ENCODE peak calls at places on chromosomes 7 and 10, in seven cellular contexts. K is neuronal stem cell, E is IMR-90, Z is H9, Q is mesendoderm, Y is H1, T is trophoblast cell. A is an unnamed sample.

GRCh38 chr7:101172854-101173751 is 7.0 kb downstream of the NAT16 start:
- DNase-seq in K (no peak), E (peak; percentile 71), Z (peak; percentile 39), Q (peak; percentile 6), Y (peak; percentile 64), T (no peak), A (peak; percentile 57)

GRCh38 chr10:97888641-97889262 is 39.1 kb downstream of the GOLGA7B start:
- DNase-seq in K (no peak), E (peak; percentile 7), Z (peak; percentile 90), Q (peak; percentile 79), Y (no peak), T (peak; percentile 14), A (peak; percentile 19)

GRCh38 chr7:91661727-91662126 is 218.8 kb downstream of the MTERF1 start:
- DNase-seq in K (no peak), E (no peak), Z (no peak), Q (no peak), Y (no peak), T (no peak), A (no peak)

GRCh38 chr7:82229164-82229563 is 214.4 kb downstream of the CACNA2D1 start:
- DNase-seq in K (no peak), E (no peak), Z (no peak), Q (no peak), Y (no peak), T (no peak), A (peak; percentile 22)

GRCh38 chr7:148527717-148528168 is 62.8 kb upstream of the C7orf33 start:
- DNase-seq in K (peak; percentile 27), E (peak; percentile 71), Z (peak; percentile 89), Q (peak; percentile 98), Y (peak; percentile 88), T (peak; percentile 97), A (peak; percentile 81)

GRCh38 chr7:117068511-117069155 is 115.3 kb downstream of the ST7 start:
- DNase-seq in K (no peak), E (no peak), Z (no peak), Q (no peak), Y (no peak), T (no peak), A (no peak)

GRCh38 chr10:6411424-6411823 is 168.7 kb downstream of the PRKCQ start:
- DNase-seq in K (no peak), E (no peak), Z (no peak), Q (no peak), Y (no peak), T (peak; percentile 38), A (no peak)

GRCh38 chr10:17375936-17376584 is 78.3 kb downstream of the ST8SIA6 start:
- DNase-seq in K (no peak), E (peak; percentile 2), Z (peak; percentile 65), Q (peak; percentile 40), Y (peak; percentile 87), T (peak; percentile 49), A (peak; percentile 6)

GRCh38 chr7:102914585-102914984 is 1.8 kb downstream of the LRRC17 start:
- DNase-seq in K (no peak), E (peak; percentile 93), Z (peak; percentile 62), Q (peak; percentile 39), Y (no peak), T (no peak), A (no peak)

GRCh38 chr7:55592492-55592891 is 20.2 kb upstream of the VOPP1 start:
- DNase-seq in K (no peak), E (no peak), Z (no peak), Q (no peak), Y (no peak), T (no peak), A (no peak)

GRCh38 chr10:130804281-130804680 is 507.2 kb downstream of the TCERG1L start:
- DNase-seq in K (no peak), E (no peak), Z (peak; percentile 8), Q (no peak), Y (no peak), T (no peak), A (no peak)

GRCh38 chr10:122551450-122551849 is 9.1 kb upstream of the DMBT1 start:
- DNase-seq in K (no peak), E (no peak), Z (peak; percentile 54), Q (peak; percentile 73), Y (no peak), T (no peak), A (no peak)

GRCh38 chr7:47379629-47380324 is 202.1 kb downstream of the TNS3 start:
- DNase-seq in K (peak; percentile 20), E (peak; percentile 75), Z (peak; percentile 47), Q (peak; percentile 67), Y (no peak), T (peak; percentile 80), A (peak; percentile 66)

GRCh38 chr10:112330154-112330553 is 43.8 kb upstream of the ACSL5 start:
- DNase-seq in K (no peak), E (no peak), Z (no peak), Q (no peak), Y (no peak), T (no peak), A (no peak)

GRCh38 chr7:146067880-146068279 is 48.7 kb upstream of the CNTNAP2 start:
- DNase-seq in K (no peak), E (no peak), Z (no peak), Q (no peak), Y (no peak), T (no peak), A (no peak)
- H3K18ac ChIP-seq in K (no peak overlapping the region), E (no peak overlapping the region), Z (no peak overlapping the region), Q (no peak overlapping the region), Y (no peak overlapping the region), T (no peak overlapping the region), A (no peak overlapping the region)

GRCh38 chr7:75905785-75906604 is 9.0 kb upstream of the POR start:
- DNase-seq in K (peak; percentile 65), E (peak; percentile 64), Z (peak; percentile 75), Q (peak; percentile 55), Y (peak; percentile 67), T (peak; percentile 99), A (peak; percentile 84)
- H3K18ac ChIP-seq in K (peak overlapping the region; percentile 87), E (no peak overlapping the region), Z (peak overlapping the region; percentile 86), Q (no peak overlapping the region), Y (no peak overlapping the region), T (no peak overlapping the region), A (no peak overlapping the region)

DNA sequence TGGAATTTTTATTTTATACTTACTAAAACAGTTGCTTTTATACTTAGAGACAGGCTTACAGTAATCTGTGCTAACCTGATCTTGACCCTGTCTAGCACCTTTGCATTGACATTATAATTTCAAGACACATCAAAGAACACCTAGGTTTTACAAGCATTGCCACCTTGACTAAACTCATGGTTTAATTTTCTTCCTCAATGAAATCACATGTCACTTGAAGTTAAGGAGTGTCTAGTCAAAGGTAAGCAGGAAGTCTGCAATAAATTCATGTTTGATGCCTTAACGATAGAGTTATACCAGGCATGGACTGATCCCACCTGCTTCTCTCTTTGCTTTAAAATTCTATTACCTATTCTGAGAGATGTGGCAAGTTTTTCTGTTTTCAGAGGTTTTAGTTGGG is 62.4 kb downstream of the ZNF800 start:
- DNase-seq in K (no peak), E (no peak), Z (no peak), Q (no peak), Y (no peak), T (no peak), A (no peak)
- H3K18ac ChIP-seq in K (no peak overlapping the region), E (no peak overlapping the region), Z (no peak overlapping the region), Q (no peak overlapping the region), Y (no peak overlapping the region), T (no peak overlapping the region), A (no peak overlapping the region)

DNA sequence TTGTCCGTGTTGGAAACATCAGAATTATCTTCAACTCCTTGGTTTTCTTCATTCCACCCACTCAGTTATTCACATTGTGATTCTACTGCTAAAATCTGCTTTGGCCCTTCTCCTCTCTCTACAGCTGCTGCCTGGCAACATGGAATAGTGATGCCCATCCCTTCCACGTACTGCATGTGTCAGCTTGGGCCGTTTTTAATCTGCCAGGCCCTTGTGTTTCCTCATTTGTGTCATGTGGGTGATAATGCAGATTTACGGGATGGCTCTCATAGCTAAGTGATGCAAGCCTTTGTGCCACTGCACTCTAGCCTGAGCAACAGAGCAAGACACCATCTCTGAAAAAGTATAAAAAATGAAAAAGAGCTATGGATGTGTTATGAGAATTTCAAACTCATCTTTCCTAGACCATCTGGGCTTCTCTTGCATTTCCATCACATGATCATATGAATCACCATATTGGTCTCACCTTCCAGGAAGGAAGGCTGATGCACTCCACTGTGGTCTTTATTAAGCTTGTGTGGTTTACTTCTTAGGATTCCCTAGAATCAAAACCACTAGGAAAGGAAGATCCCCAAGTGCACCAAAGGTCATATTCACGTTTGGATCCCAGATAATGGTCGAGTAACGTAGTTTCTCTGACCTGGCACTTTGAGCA is 20.6 kb upstream of the CELF2 start:
- DNase-seq in K (no peak), E (no peak), Z (no peak), Q (no peak), Y (no peak), T (no peak), A (no peak)
- H3K18ac ChIP-seq in K (no peak overlapping the region), E (no peak overlapping the region), Z (no peak overlapping the region), Q (no peak overlapping the region), Y (no peak overlapping the region), T (no peak overlapping the region), A (no peak overlapping the region)

GRCh38 chr10:132943555-132944404 is 1.4 kb upstream of the CFAP46 start:
- DNase-seq in K (no peak), E (no peak), Z (no peak), Q (no peak), Y (no peak), T (no peak), A (no peak)
- H3K18ac ChIP-seq in K (no peak overlapping the region), E (no peak overlapping the region), Z (no peak overlapping the region), Q (no peak overlapping the region), Y (no peak overlapping the region), T (no peak overlapping the region), A (no peak overlapping the region)

DNA sequence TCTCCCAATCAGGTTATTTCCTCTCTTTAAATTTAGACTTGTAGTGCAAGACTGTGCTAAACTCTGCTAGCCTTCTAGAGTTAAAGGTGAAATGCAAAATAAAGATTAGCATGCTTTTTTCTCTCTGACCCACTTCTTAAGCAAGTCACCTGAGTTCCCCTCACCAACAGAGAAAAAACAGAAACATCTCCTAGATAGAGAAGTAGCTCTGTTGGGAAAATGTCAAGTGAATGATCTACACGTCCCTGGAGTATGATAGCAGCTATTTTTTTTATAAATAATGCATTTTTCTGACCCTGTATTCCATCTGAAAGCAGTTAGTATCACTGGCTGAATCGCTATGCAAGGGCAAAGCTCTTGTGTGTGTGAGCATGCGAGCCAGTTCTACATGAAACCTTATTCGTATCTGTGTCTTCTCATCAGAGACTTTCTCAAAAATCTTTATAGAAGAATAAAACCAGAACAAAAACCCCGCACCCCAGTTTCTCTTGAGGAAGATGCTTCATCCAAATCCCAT is 8.2 kb downstream of the ANKMY2 start:
- DNase-seq in K (no peak), E (no peak), Z (no peak), Q (no peak), Y (no peak), T (no peak), A (no peak)
- H3K18ac ChIP-seq in K (no peak overlapping the region), E (no peak overlapping the region), Z (no peak overlapping the region), Q (no peak overlapping the region), Y (no peak overlapping the region), T (no peak overlapping the region), A (no peak overlapping the region)

GRCh38 chr7:140595468-140596147 is 45.0 kb downstream of the DENND2A start:
- DNase-seq in K (no peak), E (no peak), Z (no peak), Q (no peak), Y (no peak), T (no peak), A (no peak)

GRCh38 chr7:140593583-140593982 is 47.0 kb downstream of the DENND2A start:
- DNase-seq in K (no peak), E (no peak), Z (no peak), Q (no peak), Y (no peak), T (no peak), A (no peak)

GRCh38 chr7:140596751-140597424 is 43.7 kb downstream of the DENND2A start:
- DNase-seq in K (no peak), E (peak; percentile 79), Z (no peak), Q (no peak), Y (no peak), T (no peak), A (no peak)

GRCh38 chr7:140592957-140593356 is 47.7 kb downstream of the DENND2A start:
- DNase-seq in K (no peak), E (no peak), Z (no peak), Q (no peak), Y (no peak), T (no peak), A (no peak)

GRCh38 chr7:140594131-140594691 is 46.4 kb downstream of the DENND2A start:
- DNase-seq in K (no peak), E (no peak), Z (no peak), Q (peak; percentile 26), Y (no peak), T (no peak), A (no peak)
- H3K18ac ChIP-seq in K (no peak overlapping the region), E (no peak overlapping the region), Z (no peak overlapping the region), Q (no peak overlapping the region), Y (no peak overlapping the region), T (no peak overlapping the region), A (no peak overlapping the region)

A was measured in mesenchymal stem cell.